ENCODE peak calls at places on chromosomes 2 and 18, in four cellular contexts. G, C, Y and B are unnamed samples.

GRCh38 chr2:166521155-166521554 is 27.1 kb upstream of the SCN7A start:
- DNase-seq in G (no peak), C (no peak), Y (no peak), B (peak; percentile 13)

GRCh38 chr2:141264848-141265247 is 866.0 kb downstream of the LRP1B start:
- DNase-seq in G (no peak), C (no peak), Y (no peak), B (no peak)

GRCh38 chr2:225002039-225002655 is 40.1 kb downstream of the DOCK10 start:
- DNase-seq in G (peak; percentile 70), C (peak; percentile 5), Y (peak; percentile 60), B (peak; percentile 78)

GRCh38 chr2:208269091-208269490 is 3.0 kb downstream of the PIKFYVE start:
- DNase-seq in G (no peak), C (peak; percentile 28), Y (no peak), B (no peak)

GRCh38 chr2:173150087-173150486 is 74.4 kb downstream of the MAP3K20 start:
- DNase-seq in G (no peak), C (no peak), Y (no peak), B (peak; percentile 76)

GRCh38 chr2:130826821-130827501 is 9.8 kb upstream of the ARHGEF4 start:
- DNase-seq in G (no peak), C (no peak), Y (no peak), B (no peak)

GRCh38 chr2:216696751-216697560 is 1.6 kb upstream of the IGFBP5 start:
- DNase-seq in G (peak; percentile 25), C (peak; percentile 26), Y (no peak), B (peak; percentile 71)

GRCh38 chr2:16665746-16666452 is at the start of gene CYRIA:
- DNase-seq in G (no peak), C (peak; percentile 77), Y (no peak), B (no peak)

GRCh38 chr2:51039581-51039980 is 7.6 kb upstream of the NRXN1 start:
- DNase-seq in G (no peak), C (no peak), Y (no peak), B (no peak)

GRCh38 chr2:28691774-28692281 is 59.8 kb upstream of the PPP1CB start:
- DNase-seq in G (peak; percentile 86), C (no peak), Y (no peak), B (peak; percentile 82)

GRCh38 chr18:49584431-49584830 is 22.6 kb downstream of the LIPG start:
- DNase-seq in G (no peak), C (no peak), Y (no peak), B (no peak)

GRCh38 chr2:1824202-1824905 is 80.0 kb upstream of the PXDN start:
- DNase-seq in G (no peak), C (no peak), Y (no peak), B (no peak)

GRCh38 chr2:121583555-121583954 is 52.9 kb downstream of the RNU4ATAC start:
- DNase-seq in G (no peak), C (no peak), Y (no peak), B (no peak)

GRCh38 chr18:79625924-79626561 is 53.6 kb upstream of the CTDP1 start:
- DNase-seq in G (no peak), C (no peak), Y (no peak), B (no peak)

DNA sequence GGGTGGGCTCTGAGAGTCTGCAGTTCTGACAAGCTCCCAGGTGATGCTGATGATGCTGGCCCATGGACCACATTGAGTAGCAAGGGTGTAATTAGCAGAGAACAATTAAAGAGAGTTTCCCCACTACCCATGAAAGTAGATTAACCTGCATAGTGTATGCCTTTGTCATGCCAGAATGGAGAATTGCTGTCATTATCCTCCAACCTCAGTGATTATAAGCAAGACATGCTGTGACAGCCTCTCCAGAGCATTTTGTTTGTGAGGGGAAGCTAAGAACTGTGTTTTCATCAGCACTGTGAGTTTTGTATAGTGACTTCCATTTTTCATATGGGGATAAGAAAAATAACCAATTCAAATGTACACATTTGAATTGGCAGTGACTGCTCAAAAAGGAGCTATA is 59.6 kb upstream of the LYPD1 start:
- DNase-seq in G (no peak), C (no peak), Y (no peak), B (no peak)
- TF ChIP-seq POLR2A in G (no peak), C (no peak), Y (no peak), B (no peak)

GRCh38 chr2:59195851-59196250 is 954.7 kb upstream of the FANCL start:
- DNase-seq in G (no peak), C (no peak), Y (no peak), B (no peak)
- TF ChIP-seq FOS in G (no peak), C (no peak), Y (no peak), B (no peak)

GRCh38 chr2:112762276-112762675 is 2.1 kb downstream of the CKAP2L start:
- DNase-seq in G (no peak), C (no peak), Y (no peak), B (no peak)

GRCh38 chr2:112768432-112768831 is 4.0 kb upstream of the CKAP2L start:
- DNase-seq in G (no peak), C (no peak), Y (no peak), B (peak; percentile 24)

GRCh38 chr2:112767693-112768380 is 3.4 kb upstream of the CKAP2L start:
- DNase-seq in G (peak; percentile 25), C (no peak), Y (no peak), B (no peak)

GRCh38 chr2:112765251-112765650 is 842 bp upstream of the CKAP2L start:
- DNase-seq in G (no peak), C (no peak), Y (no peak), B (no peak)

DNA sequence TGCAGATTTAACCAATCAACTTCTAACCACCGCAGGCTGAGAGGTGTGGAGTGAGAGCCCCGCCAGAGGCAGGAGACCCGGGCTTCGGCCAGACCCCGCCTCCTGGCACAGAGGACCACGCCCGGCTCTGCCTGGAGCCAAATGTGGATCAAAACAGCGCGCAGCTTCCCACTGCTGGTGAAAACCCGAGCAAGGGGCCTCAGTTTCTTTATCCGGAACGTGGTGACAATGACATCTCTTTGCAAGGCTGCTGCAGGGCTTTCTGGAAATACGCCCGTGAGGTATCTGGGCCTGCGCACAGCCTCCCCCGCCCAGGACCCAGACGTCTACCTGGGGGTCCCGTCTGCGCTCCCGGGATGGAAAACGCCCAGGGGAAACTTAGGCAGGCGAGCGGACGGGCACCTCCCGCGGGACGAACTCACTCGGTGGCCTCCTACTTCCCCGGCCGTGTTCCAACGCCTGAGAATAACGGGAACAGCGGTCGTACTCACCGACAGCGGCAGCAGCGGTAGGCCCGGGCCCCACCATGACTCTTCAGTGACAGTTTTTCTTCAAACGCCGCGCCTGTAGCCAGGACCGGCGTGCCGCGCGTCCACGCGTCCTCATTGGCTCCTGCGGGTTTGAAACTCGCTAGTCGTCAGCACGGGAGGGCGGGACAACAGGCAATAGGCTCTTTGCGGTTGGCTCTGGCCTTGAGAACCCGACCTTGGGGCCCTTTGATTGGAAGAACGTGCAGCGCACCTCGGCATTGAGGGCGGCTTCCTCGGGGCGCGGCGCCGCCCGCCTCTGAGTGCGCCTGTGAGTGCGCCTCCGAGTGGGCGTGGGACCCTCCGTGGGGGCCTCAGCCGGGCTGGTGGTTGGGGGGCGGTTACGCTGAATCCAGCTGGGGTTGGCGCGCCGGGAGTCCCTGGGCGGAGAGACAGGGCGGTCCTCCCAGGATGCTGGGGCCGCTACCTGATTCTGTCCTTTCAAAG is at the start of gene CKAP2L:
- DNase-seq in G (peak; percentile 98), C (peak; percentile 98), Y (peak; percentile 94), B (peak; percentile 98)
- TF ChIP-seq POLR2A in G (peak; percentile 52), C (peak; percentile 83), Y (peak; percentile 79), B (peak; percentile 31)

GRCh38 chr2:235968616-235969324 is 199.4 kb downstream of the GBX2 start:
- DNase-seq in G (no peak), C (no peak), Y (no peak), B (no peak)
- TF ChIP-seq FOS in G (no peak), C (no peak), Y (no peak), B (no peak)

DNA sequence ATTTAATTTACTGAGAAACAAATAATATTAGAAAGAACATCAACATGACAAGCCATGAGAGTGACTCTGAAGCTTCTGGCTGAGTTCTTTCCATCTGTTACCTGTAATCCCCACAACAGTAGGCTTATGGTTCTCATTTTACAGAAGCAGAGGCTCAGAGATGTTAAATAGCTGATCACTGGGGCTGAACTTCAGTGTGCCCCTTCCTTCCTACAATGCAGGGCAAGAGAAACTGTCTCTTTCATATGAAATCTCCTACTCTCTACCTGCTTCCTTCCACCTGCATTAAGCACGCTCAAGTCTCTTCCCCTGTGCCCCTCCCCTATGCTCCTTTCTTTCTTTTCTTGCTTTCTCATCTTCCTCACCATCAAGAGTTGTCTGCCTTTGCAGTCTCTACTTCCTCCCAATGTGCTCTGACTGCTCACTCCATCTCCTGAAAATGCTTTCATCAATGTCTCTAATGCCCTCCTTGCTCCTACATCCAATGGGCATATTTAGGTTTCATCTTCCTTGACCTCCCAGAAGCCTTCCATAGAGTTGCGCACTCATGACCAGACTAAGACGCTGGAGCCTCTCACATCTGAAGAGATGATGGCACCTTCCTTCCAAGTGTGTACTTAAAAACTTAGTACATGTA is 23.7 kb downstream of the APOB start:
- DNase-seq in G (no peak), C (no peak), Y (no peak), B (no peak)
- TF ChIP-seq POLR2A in G (no peak), C (no peak), Y (no peak), B (no peak)